ENCODE peak calls at places on chromosome 18, in five cellular contexts. P, D, Y, N and W are unnamed samples.

GRCh38 chr18:59268722-59269562 is 4.3 kb downstream of the RAX start:
- DNase-seq in P (no peak), D (peak; percentile 80), Y (no peak), N (peak; percentile 69), W (no peak)

GRCh38 chr18:57749604-57749970 is 53.5 kb downstream of the ATP8B1 start:
- DNase-seq in N (no peak), Y (no peak), D (no peak), P (no peak), W (no peak)

GRCh38 chr18:28576941-28577340 is 400.0 kb upstream of the CDH2 start:
- DNase-seq in Y (no peak), P (no peak), D (no peak), N (no peak), W (no peak)

GRCh38 chr18:28175930-28176673 is 828 bp downstream of the CDH2 start:
- DNase-seq in Y (no peak), N (no peak), D (no peak), P (no peak), W (peak; percentile 43)

GRCh38 chr18:79924814-79925655 is 26.4 kb downstream of the SLC66A2 start:
- DNase-seq in Y (no peak), P (peak; percentile 14), D (peak; percentile 66), N (peak; percentile 35), W (peak; percentile 50)

GRCh38 chr18:76209597-76209996 is 285.4 kb downstream of the ZNF516 start:
- DNase-seq in P (no peak), Y (no peak), N (no peak), D (no peak), W (no peak)

GRCh38 chr18:77098033-77098432 is 34.5 kb downstream of the MBP start:
- DNase-seq in Y (no peak), D (no peak), P (no peak), N (no peak), W (no peak)

GRCh38 chr18:51170689-51171088 is 26.8 kb downstream of the MEX3C start:
- DNase-seq in N (no peak), Y (no peak), P (no peak), D (no peak), W (no peak)

GRCh38 chr18:66603941-66604627 is at the start of gene CDH19:
- DNase-seq in D (no peak), N (no peak), P (no peak), Y (peak; percentile 24), W (no peak)

GRCh38 chr18:5164903-5165302 is 32.2 kb downstream of the AKAIN1 start:
- DNase-seq in D (no peak), N (no peak), Y (no peak), P (no peak), W (no peak)

GRCh38 chr18:75544051-75544481 is 116.6 kb upstream of the SMIM21 start:
- DNase-seq in P (no peak), Y (no peak), N (no peak), D (no peak), W (no peak)

GRCh38 chr18:76005632-76006031 is 489.4 kb downstream of the ZNF516 start:
- DNase-seq in N (no peak), Y (no peak), D (no peak), P (no peak), W (no peak)

GRCh38 chr18:77222464-77222863 is 27.2 kb upstream of the GALR1 start:
- DNase-seq in N (no peak), Y (no peak), D (no peak), P (no peak), W (no peak)

GRCh38 chr18:54148151-54148550 is 76.3 kb downstream of the MBD2 start:
- DNase-seq in P (no peak), Y (no peak), N (no peak), D (no peak), W (no peak)

GRCh38 chr18:7789853-7790552 is 222.9 kb downstream of the PTPRM start:
- DNase-seq in Y (no peak), N (no peak), P (no peak), D (no peak), W (no peak)

GRCh38 chr18:845152-845819 is 33.2 kb upstream of the YES1 start:
- DNase-seq in P (peak; percentile 38), N (no peak), D (no peak), Y (no peak), W (no peak)